ENCODE peak calls at places on chromosomes 3 and 15, in eight cellular contexts. I, M, R, V, Z, H, W and T are unnamed samples.

GRCh38 chr3:123445702-123446101 is 3.2 kb downstream of the ADCY5 start:
- DNase-seq in I (no peak), M (no peak), R (no peak), V (no peak), Z (no peak), H (no peak), W (no peak), T (no peak)

GRCh38 chr3:197960694-197961581 is 921 bp downstream of the LMLN start:
- DNase-seq in I (no peak), M (no peak), R (no peak), V (no peak), Z (no peak), H (no peak), W (no peak), T (no peak)

GRCh38 chr3:189771842-189772494 is 140.8 kb downstream of the TP63 start:
- DNase-seq in I (no peak), M (peak), R (no peak), V (no peak), Z (no peak), H (no peak), W (no peak), T (peak)

GRCh38 chr3:36769926-36770325 is 5.6 kb upstream of the DCLK3 start:
- DNase-seq in I (no peak), M (no peak), R (no peak), V (peak), Z (no peak), H (no peak), W (no peak), T (no peak)

GRCh38 chr15:94083467-94083991 is 147.8 kb upstream of the MCTP2 start:
- DNase-seq in I (no peak), M (peak), R (no peak), V (no peak), Z (no peak), H (no peak), W (no peak), T (peak)

GRCh38 chr3:160006282-160007163 is 17.9 kb downstream of the IL12A start:
- DNase-seq in I (peak), M (peak), R (peak), V (peak), Z (peak), H (peak), W (peak), T (peak)

GRCh38 chr3:13192471-13193213 is 119.4 kb upstream of the IQSEC1 start:
- DNase-seq in I (no peak), M (no peak), R (peak), V (peak), Z (peak), H (no peak), W (no peak), T (no peak)

GRCh38 chr3:29280675-29281264 is at the start of gene RBMS3:
- DNase-seq in I (peak), M (peak), R (peak), V (peak), Z (no peak), H (peak), W (peak), T (peak)

GRCh38 chr15:96333194-96334016 is 2.9 kb downstream of the NR2F2 start:
- DNase-seq in I (no peak), M (peak), R (peak), V (peak), Z (no peak), H (no peak), W (no peak), T (peak)

GRCh38 chr3:115758076-115758763 is 134.9 kb downstream of the GAP43 start:
- DNase-seq in I (no peak), M (peak), R (no peak), V (no peak), Z (peak), H (no peak), W (no peak), T (no peak)

GRCh38 chr15:31387483-31388118 is 61.0 kb downstream of the KLF13 start:
- DNase-seq in I (no peak), M (peak), R (no peak), V (no peak), Z (no peak), H (peak), W (no peak), T (peak)

GRCh38 chr3:44206301-44206700 is 35.4 kb upstream of the TOPAZ1 start:
- DNase-seq in I (no peak), M (no peak), R (no peak), V (no peak), Z (no peak), H (no peak), W (no peak), T (no peak)

GRCh38 chr15:74821091-74821789 is 5.2 kb upstream of the CPLX3 start:
- DNase-seq in I (no peak), M (no peak), R (peak), V (peak), Z (no peak), H (peak), W (peak), T (no peak)

GRCh38 chr3:39541917-39542329 is 74.4 kb downstream of the MOBP start:
- DNase-seq in I (peak), M (peak), R (peak), V (peak), Z (no peak), H (no peak), W (peak), T (peak)

GRCh38 chr3:174951023-174951422 is 91.9 kb downstream of the NAALADL2 start:
- DNase-seq in I (peak), M (peak), R (no peak), V (no peak), Z (no peak), H (peak), W (no peak), T (peak)

GRCh38 chr3:152071924-152072323 is 196.8 kb upstream of the MBNL1 start:
- DNase-seq in I (peak), M (peak), R (peak), V (peak), Z (peak), H (peak), W (peak), T (peak)

GRCh38 chr3:47057212-47057671 is 77.8 kb downstream of the NBEAL2 start:
- DNase-seq in I (no peak), M (peak), R (no peak), V (no peak), Z (no peak), H (peak), W (no peak), T (peak)

GRCh38 chr3:96960661-96961330 is 146.4 kb downstream of the EPHA6 start:
- DNase-seq in I (no peak), M (no peak), R (no peak), V (no peak), Z (no peak), H (peak), W (no peak), T (no peak)

GRCh38 chr3:145219355-145220196 is 941.4 kb downstream of the PLOD2 start:
- DNase-seq in I (no peak), M (no peak), R (no peak), V (no peak), Z (no peak), H (no peak), W (no peak), T (no peak)

GRCh38 chr3:14280326-14280725 is 101.7 kb downstream of the LSM3 start:
- DNase-seq in I (no peak), M (no peak), R (no peak), V (no peak), Z (no peak), H (peak), W (no peak), T (peak)

GRCh38 chr3:133038089-133038730 is at the start of gene TMEM108:
- DNase-seq in I (no peak), M (peak), R (peak), V (peak), Z (no peak), H (peak), W (no peak), T (peak)
- H2AFZ ChIP-seq in I (no peak), M (peak), R (peak), V (peak), Z (no peak), H (peak), W (no peak), T (peak)

DNA sequence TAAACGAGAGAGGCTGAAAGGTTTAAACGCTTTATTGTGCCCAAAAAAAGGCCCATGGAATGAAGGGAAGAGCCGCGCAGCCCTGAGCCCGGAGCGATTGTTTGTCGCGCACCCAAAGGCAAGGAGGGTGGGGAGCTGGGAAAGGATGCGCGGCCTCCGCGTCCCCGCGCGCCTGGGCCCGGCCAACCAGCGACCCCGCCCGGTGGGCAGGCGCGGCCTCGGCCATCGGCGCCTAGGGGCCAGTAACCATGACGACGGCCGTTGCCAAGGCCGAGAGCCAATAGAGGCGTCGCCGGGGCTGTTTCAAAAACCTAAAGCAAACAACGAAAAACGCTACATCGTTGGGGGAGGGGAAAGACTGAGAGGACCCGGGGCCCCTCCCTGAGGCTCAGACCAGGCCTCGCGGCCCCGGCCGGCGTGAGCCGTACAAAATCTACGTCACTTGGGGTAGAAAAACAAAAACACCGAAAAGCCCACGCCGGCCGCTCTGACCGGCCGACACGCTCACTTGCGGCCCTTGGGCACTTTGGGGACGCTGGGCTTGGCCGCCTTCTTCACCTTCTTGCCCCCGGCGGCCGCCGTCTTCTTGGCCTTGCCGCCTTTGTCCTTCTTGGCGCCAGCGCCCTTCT is 36.2 kb downstream of the HMCES start:
- DNase-seq in I (peak), M (peak), R (peak), V (peak), Z (peak), H (peak), W (peak), T (peak)
- TF ChIP-seq CTCF in I (no peak), M (peak), R (no peak), V (peak), Z (peak), H (no peak), W (peak), T (no peak)

GRCh38 chr3:194058189-194058571 is 77.8 kb upstream of the HES1 start:
- DNase-seq in I (no peak), M (peak), R (peak), V (peak), Z (peak), H (peak), W (peak), T (peak)
- H2AFZ ChIP-seq in I (no peak), M (peak), R (no peak), V (no peak), Z (no peak), H (peak), W (peak), T (no peak)

GRCh38 chr3:60323180-60323579 is 928.1 kb downstream of the FHIT start:
- DNase-seq in I (no peak), M (no peak), R (no peak), V (no peak), Z (no peak), H (no peak), W (no peak), T (no peak)
- TF ChIP-seq CTCF in I (no peak), M (no peak), R (peak), V (no peak), Z (no peak), H (no peak), W (no peak), T (no peak)

GRCh38 chr3:126926684-126927404 is 56.1 kb upstream of the PLXNA1 start:
- DNase-seq in I (peak), M (peak), R (no peak), V (no peak), Z (no peak), H (peak), W (no peak), T (peak)
- H2AFZ ChIP-seq in I (no peak), M (peak), R (no peak), V (no peak), Z (no peak), H (peak), W (no peak), T (peak)

DNA sequence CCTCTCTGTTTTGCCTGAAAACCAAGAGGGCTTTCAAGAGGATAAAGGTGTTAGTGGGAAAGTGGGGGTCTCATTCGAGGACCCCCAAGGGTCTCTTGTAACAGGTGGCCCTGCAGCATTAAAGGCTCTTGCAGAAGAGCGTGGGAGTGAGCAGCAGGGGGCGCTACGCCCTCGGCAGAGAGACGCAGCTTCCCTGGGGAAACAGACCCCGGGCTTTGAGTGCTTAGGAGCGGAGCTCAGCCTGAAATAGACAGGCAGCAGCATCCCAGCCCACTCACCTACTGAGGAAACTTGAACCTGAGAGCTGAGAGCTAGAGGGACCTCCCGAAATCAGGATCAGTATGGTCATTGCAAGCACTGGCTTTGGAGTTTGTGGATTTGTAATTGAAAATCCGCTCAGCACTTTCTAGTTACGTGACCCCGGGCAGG is 25.7 kb downstream of the RPLP1 start:
- DNase-seq in I (peak), M (no peak), R (peak), V (peak), Z (peak), H (no peak), W (peak), T (peak)
- TF ChIP-seq CTCF in I (peak), M (peak), R (peak), V (peak), Z (peak), H (peak), W (peak), T (peak)

DNA sequence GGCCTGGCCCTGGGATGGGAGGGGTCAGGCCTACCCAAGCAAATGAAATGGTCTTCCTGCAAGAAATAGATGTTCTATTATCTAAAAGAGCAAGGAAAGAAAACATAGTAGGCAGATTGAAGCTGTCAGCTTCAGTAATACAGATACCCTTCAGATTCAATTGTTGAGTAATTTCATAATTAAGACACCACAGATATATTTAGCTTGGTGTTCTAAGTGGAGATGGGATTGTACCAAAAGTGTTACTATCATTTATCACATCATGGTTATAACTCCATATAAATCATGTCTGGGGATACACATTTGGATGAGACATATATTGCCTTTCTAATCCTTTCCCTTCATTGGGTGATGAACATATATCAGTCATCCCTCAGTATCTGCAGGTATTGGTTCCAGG is 41.9 kb upstream of the FAH start:
- DNase-seq in I (no peak), M (no peak), R (no peak), V (no peak), Z (no peak), H (no peak), W (no peak), T (no peak)
- H2AFZ ChIP-seq in I (no peak), M (no peak), R (no peak), V (no peak), Z (no peak), H (no peak), W (no peak), T (no peak)

GRCh38 chr3:168191856-168192255 is 96.1 kb upstream of the GOLIM4 start:
- DNase-seq in I (no peak), M (no peak), R (no peak), V (no peak), Z (no peak), H (no peak), W (no peak), T (no peak)
- TF ChIP-seq CTCF in I (no peak), M (no peak), R (no peak), V (no peak), Z (no peak), H (no peak), W (no peak), T (no peak)